ENCODE peak calls at places on chromosome 20, in eight cellular contexts. X, D, T, Y, O, L, M and Z are unnamed samples.

GRCh38 chr20:38685853-38686473 is 38.3 kb upstream of the SLC32A1 start:
- DNase-seq in X (peak), D (no peak), T (no peak), Y (peak), O (peak), L (peak), M (peak), Z (peak)

GRCh38 chr20:313948-314347 is 11.4 kb upstream of the SOX12 start:
- DNase-seq in X (no peak), D (no peak), T (no peak), Y (peak), O (no peak), L (no peak), M (no peak), Z (no peak)

GRCh38 chr20:48740269-48740603 is 87.6 kb downstream of the PREX1 start:
- DNase-seq in X (no peak), D (no peak), T (no peak), Y (no peak), O (no peak), L (no peak), M (no peak), Z (no peak)

GRCh38 chr20:1786496-1786895 is 108.7 kb upstream of the SIRPA start:
- DNase-seq in X (no peak), D (no peak), T (no peak), Y (no peak), O (no peak), L (no peak), M (no peak), Z (no peak)

GRCh38 chr20:2967841-2968240 is 75.6 kb upstream of the GNRH2 start:
- DNase-seq in X (no peak), D (no peak), T (no peak), Y (no peak), O (no peak), L (no peak), M (no peak), Z (no peak)

GRCh38 chr20:49529470-49529869 is 38.5 kb downstream of the PTGIS start:
- DNase-seq in X (no peak), D (no peak), T (no peak), Y (no peak), O (no peak), L (no peak), M (no peak), Z (no peak)

GRCh38 chr20:57654363-57654997 is 34.3 kb upstream of the ZBP1 start:
- DNase-seq in X (peak), D (no peak), T (no peak), Y (peak), O (peak), L (peak), M (peak), Z (peak)

GRCh38 chr20:47456952-47457724 is 44.5 kb upstream of the NCOA3 start:
- DNase-seq in X (no peak), D (no peak), T (no peak), Y (peak), O (no peak), L (no peak), M (no peak), Z (no peak)

GRCh38 chr20:62952373-62953166 is at the start of gene SLC17A9:
- DNase-seq in X (peak), D (no peak), T (no peak), Y (no peak), O (no peak), L (no peak), M (peak), Z (no peak)

GRCh38 chr20:20521736-20522135 is 153.8 kb downstream of the INSM1 start:
- DNase-seq in X (no peak), D (no peak), T (no peak), Y (peak), O (no peak), L (no peak), M (no peak), Z (no peak)

GRCh38 chr20:33423141-33423834 is 20.3 kb downstream of the SNTA1 start:
- DNase-seq in X (no peak), D (no peak), T (no peak), Y (peak), O (no peak), L (no peak), M (no peak), Z (no peak)

GRCh38 chr20:62805711-62806382 is 1.2 kb downstream of the OGFR start:
- DNase-seq in X (no peak), D (no peak), T (no peak), Y (peak), O (no peak), L (no peak), M (no peak), Z (no peak)

GRCh38 chr20:46056970-46057855 is 28.2 kb downstream of the SLC12A5 start:
- DNase-seq in X (no peak), D (no peak), T (no peak), Y (peak), O (no peak), L (no peak), M (peak), Z (no peak)

GRCh38 chr20:5886788-5887187 is 63.5 kb downstream of the TRMT6 start:
- DNase-seq in X (no peak), D (no peak), T (no peak), Y (no peak), O (no peak), L (no peak), M (no peak), Z (no peak)

GRCh38 chr20:61372151-61373054 is 120.3 kb downstream of the CDH4 start:
- DNase-seq in X (no peak), D (no peak), T (no peak), Y (no peak), O (no peak), L (no peak), M (no peak), Z (no peak)

GRCh38 chr20:9617940-9618339 is 103.5 kb downstream of the LAMP5 start:
- DNase-seq in X (peak), D (peak), T (no peak), Y (peak), O (peak), L (no peak), M (peak), Z (no peak)

GRCh38 chr20:57397693-57398108 is 6.5 kb downstream of the RBM38 start:
- DNase-seq in X (no peak), D (no peak), T (no peak), Y (no peak), O (no peak), L (peak), M (no peak), Z (peak)

GRCh38 chr20:16004108-16004854 is 569.0 kb downstream of the KIF16B start:
- DNase-seq in X (no peak), D (no peak), T (no peak), Y (peak), O (no peak), L (no peak), M (no peak), Z (no peak)

GRCh38 chr20:63626424-63627128 is at the start of gene GMEB2:
- DNase-seq in X (peak), D (peak), T (no peak), Y (peak), O (peak), L (no peak), M (peak), Z (no peak)

GRCh38 chr20:17898548-17898994 is 70.0 kb downstream of the SNX5 start:
- DNase-seq in X (peak), D (peak), T (no peak), Y (peak), O (peak), L (peak), M (peak), Z (peak)

GRCh38 chr20:62030834-62031434 is 34.7 kb downstream of the TAF4 start:
- DNase-seq in X (peak), D (no peak), T (no peak), Y (no peak), O (no peak), L (peak), M (no peak), Z (no peak)

GRCh38 chr20:56393133-56393472 is 658 bp downstream of the CSTF1 start:
- DNase-seq in X (peak), D (no peak), T (no peak), Y (no peak), O (no peak), L (peak), M (no peak), Z (peak)

GRCh38 chr20:16125810-16126209 is 447.4 kb downstream of the KIF16B start:
- DNase-seq in X (no peak), D (no peak), T (no peak), Y (no peak), O (no peak), L (no peak), M (no peak), Z (no peak)

GRCh38 chr20:25233016-25233772 is 14.7 kb upstream of the PYGB start:
- DNase-seq in X (peak), D (no peak), T (no peak), Y (no peak), O (no peak), L (no peak), M (peak), Z (no peak)

GRCh38 chr20:63016514-63017075 is 9.8 kb upstream of the BHLHE23 start:
- DNase-seq in X (no peak), D (no peak), T (no peak), Y (no peak), O (no peak), L (no peak), M (no peak), Z (no peak)

GRCh38 chr20:676315-676937 is 824 bp upstream of the SCRT2 start:
- DNase-seq in X (no peak), D (no peak), T (no peak), Y (no peak), O (no peak), L (no peak), M (no peak), Z (no peak)

GRCh38 chr20:50724851-50725721 is 6.3 kb upstream of the PARD6B start:
- DNase-seq in X (peak), D (peak), T (no peak), Y (peak), O (peak), L (no peak), M (peak), Z (no peak)

GRCh38 chr20:58651823-58652605 is 931 bp downstream of the STX16 start:
- DNase-seq in X (peak), D (peak), T (no peak), Y (peak), O (peak), L (peak), M (peak), Z (peak)

GRCh38 chr20:52552181-52552872 is 360.7 kb upstream of the ZFP64 start:
- DNase-seq in X (no peak), D (no peak), T (no peak), Y (peak), O (no peak), L (no peak), M (no peak), Z (no peak)

GRCh38 chr20:19924255-19924654 is 92.9 kb upstream of the NAA20 start:
- DNase-seq in X (no peak), D (no peak), T (no peak), Y (no peak), O (no peak), L (no peak), M (no peak), Z (no peak)

GRCh38 chr20:5510446-5510845 is 193.7 kb upstream of the PROKR2 start:
- DNase-seq in X (no peak), D (no peak), T (no peak), Y (peak), O (no peak), L (no peak), M (no peak), Z (no peak)

GRCh38 chr20:7161690-7162089 is 394.2 kb downstream of the BMP2 start:
- DNase-seq in X (peak), D (no peak), T (no peak), Y (peak), O (no peak), L (no peak), M (no peak), Z (no peak)

GRCh38 chr20:57792386-57793095 is 82.7 kb upstream of the PMEPA1 start:
- DNase-seq in X (no peak), D (no peak), T (no peak), Y (peak), O (no peak), L (no peak), M (no peak), Z (no peak)

GRCh38 chr20:63045401-63045800 is 38.6 kb upstream of the BHLHE23 start:
- DNase-seq in X (no peak), D (no peak), T (no peak), Y (no peak), O (no peak), L (no peak), M (no peak), Z (no peak)